ENCODE peak calls at places on chromosomes 7 and 10, in nine cellular contexts. B, U, W, Z, Q, F, A, X and D are unnamed samples.

GRCh38 chr10:75755528-75755927 is 324.1 kb downstream of the LRMDA start:
- DNase-seq in B (no peak), U (no peak), W (no peak), Z (no peak), Q (no peak), F (no peak), A (no peak), X (no peak), D (no peak)

GRCh38 chr10:28910960-28911359 is 233.6 kb downstream of the BAMBI start:
- DNase-seq in B (no peak), U (no peak), W (no peak), Z (peak; percentile 44), Q (no peak), F (no peak), A (no peak), X (peak; percentile 59), D (no peak)

GRCh38 chr10:90775351-90776028 is 82.3 kb downstream of the HTR7 start:
- DNase-seq in B (no peak), U (no peak), W (peak; percentile 55), Z (no peak), Q (no peak), F (no peak), A (no peak), X (peak; percentile 58), D (no peak)

GRCh38 chr10:84306751-84307384 is 21.5 kb upstream of the CCSER2 start:
- DNase-seq in B (no peak), U (no peak), W (no peak), Z (no peak), Q (no peak), F (no peak), A (no peak), X (no peak), D (no peak)

GRCh38 chr7:131365876-131366275 is 38.2 kb downstream of the MKLN1 start:
- DNase-seq in B (no peak), U (no peak), W (no peak), Z (peak; percentile 19), Q (no peak), F (no peak), A (no peak), X (peak; percentile 47), D (no peak)

GRCh38 chr7:55325371-55325792 is 39.8 kb upstream of the LANCL2 start:
- DNase-seq in B (no peak), U (peak; percentile 72), W (no peak), Z (peak; percentile 82), Q (no peak), F (no peak), A (no peak), X (peak; percentile 95), D (no peak)

GRCh38 chr7:151008511-151009323 is 15.6 kb downstream of the ATG9B start:
- DNase-seq in B (peak; percentile 70), U (peak; percentile 63), W (peak; percentile 91), Z (no peak), Q (peak; percentile 56), F (peak; percentile 50), A (no peak), X (peak; percentile 24), D (peak; percentile 85)

GRCh38 chr10:69376662-69377061 is 40.1 kb downstream of the TACR2 start:
- DNase-seq in B (no peak), U (no peak), W (no peak), Z (no peak), Q (no peak), F (no peak), A (no peak), X (no peak), D (no peak)

GRCh38 chr7:28587211-28587610 is 174.9 kb downstream of the CREB5 start:
- DNase-seq in B (no peak), U (no peak), W (no peak), Z (no peak), Q (no peak), F (no peak), A (no peak), X (no peak), D (no peak)

GRCh38 chr7:6422926-6423632 is 24.7 kb downstream of the DAGLB start:
- DNase-seq in B (no peak), U (no peak), W (no peak), Z (no peak), Q (peak; percentile 77), F (no peak), A (no peak), X (no peak), D (no peak)

GRCh38 chr7:15376601-15377000 is 185.2 kb downstream of the AGMO start:
- DNase-seq in B (no peak), U (no peak), W (no peak), Z (no peak), Q (no peak), F (no peak), A (no peak), X (no peak), D (no peak)

GRCh38 chr7:111587715-111588433 is 25.6 kb upstream of the IMMP2L start:
- DNase-seq in B (no peak), U (no peak), W (no peak), Z (no peak), Q (no peak), F (peak; percentile 8), A (peak; percentile 23), X (peak; percentile 0), D (no peak)

GRCh38 chr7:104252409-104253134 is 44.8 kb upstream of the ORC5 start:
- DNase-seq in B (no peak), U (no peak), W (peak; percentile 56), Z (no peak), Q (no peak), F (peak; percentile 35), A (no peak), X (no peak), D (no peak)

GRCh38 chr10:49023752-49024151 is 84.1 kb upstream of the LRRC18 start:
- DNase-seq in B (no peak), U (no peak), W (no peak), Z (peak; percentile 17), Q (no peak), F (no peak), A (no peak), X (peak; percentile 81), D (no peak)

GRCh38 chr10:43222296-43222695 is 44.6 kb downstream of the RASGEF1A start:
- DNase-seq in B (no peak), U (no peak), W (no peak), Z (no peak), Q (no peak), F (no peak), A (no peak), X (no peak), D (no peak)

GRCh38 chr10:118017071-118017740 is 29.5 kb downstream of the RAB11FIP2 start:
- DNase-seq in B (no peak), U (no peak), W (no peak), Z (no peak), Q (no peak), F (no peak), A (no peak), X (no peak), D (no peak)

GRCh38 chr10:118017850-118018249 is 28.9 kb downstream of the RAB11FIP2 start:
- DNase-seq in B (no peak), U (no peak), W (peak; percentile 78), Z (no peak), Q (peak; percentile 44), F (no peak), A (no peak), X (no peak), D (no peak)

GRCh38 chr10:118020365-118020764 is 26.4 kb downstream of the RAB11FIP2 start:
- DNase-seq in B (no peak), U (no peak), W (peak; percentile 72), Z (no peak), Q (no peak), F (no peak), A (no peak), X (no peak), D (no peak)
- TF ChIP-seq CTCF in B (no peak), U (no peak), W (no peak), Z (no peak), Q (no peak), F (no peak), A (no peak), X (no peak), D (no peak)

DNA sequence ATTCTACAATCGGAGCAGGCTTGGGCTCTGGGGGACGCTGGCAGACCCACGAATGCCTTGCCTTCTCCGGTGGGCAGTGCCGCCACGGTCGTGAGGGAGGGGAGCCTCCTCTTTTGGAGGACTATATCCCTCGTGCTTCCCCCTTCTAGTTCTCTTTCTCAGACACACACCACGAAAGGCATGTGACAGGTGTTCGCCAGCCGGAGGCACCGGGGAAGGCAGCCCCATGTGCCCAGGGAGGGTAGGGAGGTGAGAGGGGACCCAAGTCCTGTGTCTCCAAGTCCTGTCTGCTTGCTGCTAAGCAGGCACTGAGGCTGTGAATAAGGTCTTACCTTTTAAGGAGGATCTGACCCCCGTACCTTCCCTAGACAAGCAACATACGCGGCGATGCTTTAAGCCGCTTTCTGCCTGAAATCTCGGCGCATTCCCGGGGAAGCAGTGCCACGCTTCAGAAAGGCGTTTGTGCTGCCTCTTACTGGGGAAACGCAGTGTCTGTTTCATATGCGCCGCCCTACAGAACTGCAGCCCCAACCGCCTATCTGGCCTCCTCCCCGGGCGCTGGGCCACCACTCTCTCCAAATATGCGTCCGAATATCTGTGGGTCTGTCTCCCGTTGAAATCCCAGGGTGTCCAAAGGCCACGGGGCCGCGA is 809 bp downstream of the PLXNA4 start:
- DNase-seq in B (peak; percentile 36), U (peak; percentile 24), W (peak; percentile 68), Z (no peak), Q (no peak), F (peak; percentile 42), A (no peak), X (peak; percentile 73), D (peak; percentile 36)
- TF ChIP-seq CTCF in B (no peak), U (no peak), W (no peak), Z (no peak), Q (no peak), F (peak; percentile 23), A (no peak), X (peak; percentile 52), D (no peak)

DNA sequence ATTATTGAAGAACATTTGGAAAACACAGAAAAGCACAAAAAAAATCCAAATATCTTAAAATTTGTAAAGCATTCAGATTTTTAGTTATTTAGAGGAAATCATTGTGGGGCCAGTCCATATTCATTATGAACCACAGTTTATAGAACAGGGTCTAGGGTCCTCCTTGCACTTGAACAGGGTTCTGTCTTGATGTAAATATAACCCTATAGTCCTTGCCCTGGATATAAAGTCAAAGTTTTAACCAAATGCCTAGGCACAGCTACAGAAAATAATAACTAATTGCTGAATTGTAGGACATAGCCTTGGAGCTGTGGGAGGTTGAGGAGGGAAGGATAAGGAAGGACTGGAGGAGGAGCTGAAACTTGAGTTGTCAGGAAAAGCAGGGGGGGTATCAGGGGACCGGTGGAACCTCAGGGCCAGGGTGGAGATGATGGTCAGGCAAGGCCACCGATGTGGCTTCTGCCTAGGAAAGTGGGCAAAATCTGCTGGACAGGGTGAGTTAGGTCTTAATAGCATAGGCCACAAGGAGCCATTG is 25.7 kb downstream of the CASP7 start:
- DNase-seq in B (no peak), U (no peak), W (no peak), Z (no peak), Q (no peak), F (no peak), A (no peak), X (no peak), D (no peak)
- TF ChIP-seq CTCF in B (no peak), U (no peak), W (no peak), Z (no peak), Q (no peak), F (no peak), A (no peak), X (no peak), D (no peak)

DNA sequence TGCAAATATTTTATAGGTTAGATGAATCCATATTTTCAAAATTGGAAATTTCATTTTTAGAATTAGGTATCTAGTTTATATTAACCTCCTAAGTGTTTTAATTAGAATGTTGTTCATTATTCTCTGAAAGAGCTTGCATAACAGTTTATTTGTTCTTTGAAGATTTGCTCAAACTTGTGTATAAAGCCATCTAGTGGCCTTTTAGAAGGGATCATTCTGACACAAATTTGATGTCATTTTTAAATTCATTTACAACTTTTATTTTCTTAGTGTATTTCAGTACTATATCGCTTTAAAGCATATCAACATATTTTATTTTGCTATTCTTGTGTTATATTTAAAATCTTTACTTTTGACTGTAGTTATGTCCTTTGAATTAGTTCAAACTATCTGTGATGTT is 527.0 kb upstream of the NRG3 start:
- DNase-seq in B (no peak), U (no peak), W (no peak), Z (no peak), Q (no peak), F (no peak), A (no peak), X (no peak), D (no peak)
- TF ChIP-seq CTCF in B (no peak), U (no peak), W (peak; percentile 30), Z (no peak), Q (no peak), F (no peak), A (peak; percentile 4), X (no peak), D (no peak)